ENCODE peak calls at places on chromosomes 4 and X, in nine cellular contexts. U, F, S, M, Q, T, E, Z and O are unnamed samples.

GRCh38 chr4:121614136-121614535 is 82.6 kb downstream of the ANXA5 start:
- DNase-seq in U (no peak), F (no peak), S (no peak), M (no peak), Q (no peak), T (no peak), E (no peak), Z (no peak), O (no peak)

GRCh38 chr4:22692736-22693135 is at the start of gene GBA3:
- DNase-seq in U (no peak), F (no peak), S (no peak), M (no peak), Q (no peak), T (no peak), E (no peak), Z (no peak), O (no peak)

GRCh38 chr4:138182838-138183426 is 59.2 kb downstream of the SLC7A11 start:
- DNase-seq in U (no peak), F (no peak), S (no peak), M (peak), Q (no peak), T (peak), E (no peak), Z (no peak), O (peak)

GRCh38 chrX:21408776-21409175 is 34.6 kb downstream of the CNKSR2 start:
- DNase-seq in U (no peak), F (no peak), S (no peak), M (no peak), Q (no peak), T (no peak), E (no peak), Z (no peak), O (no peak)

GRCh38 chr4:149933883-149934282 is 118.2 kb upstream of the IQCM start:
- DNase-seq in U (no peak), F (no peak), S (no peak), M (no peak), Q (no peak), T (peak), E (no peak), Z (no peak), O (no peak)

GRCh38 chr4:183411291-183411861 is 33.1 kb upstream of the CDKN2AIP start:
- DNase-seq in U (no peak), F (no peak), S (no peak), M (no peak), Q (no peak), T (no peak), E (no peak), Z (no peak), O (no peak)

GRCh38 chrX:153829799-153830631 is at the start of gene PDZD4:
- DNase-seq in U (no peak), F (no peak), S (no peak), M (no peak), Q (no peak), T (no peak), E (no peak), Z (no peak), O (no peak)

GRCh38 chr4:86055898-86056297 is 304.0 kb downstream of the MAPK10 start:
- DNase-seq in U (no peak), F (no peak), S (no peak), M (peak), Q (no peak), T (no peak), E (no peak), Z (no peak), O (peak)

GRCh38 chr4:74284074-74284473 is 24.2 kb upstream of the EPGN start:
- DNase-seq in U (no peak), F (no peak), S (no peak), M (peak), Q (no peak), T (peak), E (no peak), Z (no peak), O (peak)

GRCh38 chr4:186146443-186146842 is 41.9 kb downstream of the FAM149A start:
- DNase-seq in U (no peak), F (no peak), S (no peak), M (no peak), Q (no peak), T (no peak), E (no peak), Z (no peak), O (no peak)

GRCh38 chr4:98664959-98665358 is 6.5 kb upstream of the TSPAN5 start:
- DNase-seq in U (no peak), F (no peak), S (no peak), M (no peak), Q (no peak), T (no peak), E (no peak), Z (no peak), O (no peak)

GRCh38 chr4:174869334-174869733 is 40.3 kb upstream of the GLRA3 start:
- DNase-seq in U (no peak), F (no peak), S (no peak), M (no peak), Q (no peak), T (no peak), E (no peak), Z (no peak), O (no peak)

GRCh38 chr4:153722036-153722435 is 37.8 kb downstream of the RNF175 start:
- DNase-seq in U (no peak), F (no peak), S (no peak), M (no peak), Q (no peak), T (no peak), E (no peak), Z (no peak), O (no peak)

GRCh38 chr4:77504407-77504806 is 101.2 kb upstream of the CXCL13 start:
- DNase-seq in U (no peak), F (no peak), S (no peak), M (no peak), Q (no peak), T (no peak), E (no peak), Z (no peak), O (no peak)

GRCh38 chr4:109947457-109947856 is 34.8 kb downstream of the EGF start:
- DNase-seq in U (no peak), F (no peak), S (no peak), M (peak), Q (no peak), T (peak), E (no peak), Z (no peak), O (peak)

GRCh38 chrX:147738260-147738659 is 173.5 kb upstream of the FMR1 start:
- DNase-seq in U (no peak), F (no peak), S (no peak), M (no peak), Q (no peak), T (no peak), E (no peak), Z (no peak), O (no peak)

GRCh38 chrX:100477468-100477867 is 67.4 kb upstream of the PCDH19 start:
- DNase-seq in U (no peak), F (no peak), S (no peak), M (no peak), Q (no peak), T (no peak), E (no peak), Z (no peak), O (no peak)